ENCODE peak calls at places on chromosomes 16 and 17, in ten cellular contexts. G, Q, C, K, T, P, U, X, N and J are unnamed samples.

GRCh38 chr17:32755045-32755805 is 121.7 kb downstream of the MYO1D start:
- DNase-seq in N (peak; percentile 82), Q (no peak), G (no peak), K (peak; percentile 55), P (no peak), X (peak; percentile 45), U (no peak), T (no peak), C (peak; percentile 55), J (no peak)

GRCh38 chr17:79624658-79625478 is 14.0 kb upstream of the RBFOX3 start:
- DNase-seq in P (no peak), T (no peak), Q (no peak), K (no peak), X (no peak), G (no peak), N (no peak), C (no peak), U (no peak), J (no peak)

GRCh38 chr17:65483438-65483837 is 78.0 kb downstream of the AXIN2 start:
- DNase-seq in N (no peak), X (no peak), Q (no peak), G (no peak), T (no peak), K (no peak), U (no peak), P (no peak), C (no peak), J (no peak)

GRCh38 chr16:26651464-26651863 is 415.3 kb upstream of the C16orf82 start:
- DNase-seq in N (no peak), P (no peak), X (no peak), C (no peak), Q (no peak), K (no peak), U (no peak), T (no peak), G (no peak), J (no peak)

GRCh38 chr17:53186004-53186403 is 636.7 kb upstream of the KIF2B start:
- DNase-seq in N (no peak), U (no peak), C (no peak), G (no peak), Q (no peak), X (no peak), K (no peak), T (no peak), P (no peak), J (no peak)

GRCh38 chr17:30599424-30600061 is 122.3 kb downstream of the GOSR1 start:
- DNase-seq in C (no peak), T (no peak), Q (no peak), P (no peak), N (no peak), U (no peak), X (no peak), K (no peak), G (no peak), J (no peak)

GRCh38 chr16:12225282-12225681 is 248.7 kb downstream of the SNX29 start:
- DNase-seq in G (no peak), U (no peak), P (no peak), Q (no peak), C (no peak), N (no peak), X (no peak), K (no peak), T (no peak), J (no peak)

GRCh38 chr16:2156025-2156848 is 655 bp downstream of the TRAF7 start:
- DNase-seq in Q (no peak), U (no peak), P (no peak), G (no peak), X (peak; percentile 63), N (peak; percentile 82), T (no peak), K (no peak), C (peak; percentile 49), J (no peak)

GRCh38 chr17:73404246-73404645 is 92.4 kb upstream of the CDC42EP4 start:
- DNase-seq in T (no peak), P (no peak), G (no peak), Q (no peak), U (no peak), X (no peak), C (no peak), N (no peak), K (no peak), J (no peak)

GRCh38 chr17:34377078-34377823 is 14.2 kb upstream of the CCL1 start:
- DNase-seq in N (no peak), Q (no peak), C (no peak), U (no peak), T (no peak), X (no peak), K (no peak), P (no peak), G (no peak), J (no peak)

GRCh38 chr16:3804426-3805016 is 76.0 kb downstream of the CREBBP start:
- DNase-seq in G (no peak), P (no peak), U (no peak), C (no peak), Q (no peak), T (no peak), X (no peak), K (no peak), N (no peak), J (no peak)

GRCh38 chr16:477287-477686 is 50.2 kb upstream of the CAPN15 start:
- DNase-seq in P (no peak), T (no peak), Q (no peak), G (no peak), N (no peak), X (no peak), C (no peak), U (no peak), K (no peak), J (no peak)